ENCODE peak calls at places on chromosomes 5 and 9, in ten cellular contexts. One of them, this sample, is unnamed. For H3K4me1, the result is how much of the 10 kb centered on the place peaks cover.

GRCh38 chr9:2271426-2271825 is 256.3 kb downstream of the SMARCA2 start:
- DNase-seq in psoas muscle: no peak
- DNase-seq in SJSA1: no peak
- DNase-seq in ovary: peak
- DNase-seq in A549: no peak
- DNase-seq in CD8-positive, alpha-beta T cell: no peak
- DNase-seq in H1: peak
- DNase-seq in OCI-LY7: peak
- DNase-seq in gastrocnemius medialis: no peak
- DNase-seq in effector memory CD4-positive, alpha-beta T cell: no peak
- DNase-seq in this sample: no peak

GRCh38 chr5:132090107-132090506 is 16.5 kb downstream of the CSF2 start:
- DNase-seq in psoas muscle: no peak
- DNase-seq in SJSA1: peak
- DNase-seq in ovary: no peak
- DNase-seq in A549: no peak
- DNase-seq in CD8-positive, alpha-beta T cell: no peak
- DNase-seq in H1: no peak
- DNase-seq in OCI-LY7: no peak
- DNase-seq in gastrocnemius medialis: no peak
- DNase-seq in effector memory CD4-positive, alpha-beta T cell: no peak
- DNase-seq in this sample: no peak

GRCh38 chr5:97666767-97667166 is 483.7 kb upstream of the RIOK2 start:
- DNase-seq in psoas muscle: no peak
- DNase-seq in SJSA1: no peak
- DNase-seq in ovary: no peak
- DNase-seq in A549: no peak
- DNase-seq in CD8-positive, alpha-beta T cell: no peak
- DNase-seq in H1: no peak
- DNase-seq in OCI-LY7: no peak
- DNase-seq in gastrocnemius medialis: no peak
- DNase-seq in effector memory CD4-positive, alpha-beta T cell: no peak
- DNase-seq in this sample: no peak

GRCh38 chr9:115604831-115605483 is 487.0 kb upstream of the TNC start:
- DNase-seq in psoas muscle: no peak
- DNase-seq in SJSA1: peak
- DNase-seq in ovary: no peak
- DNase-seq in A549: no peak
- DNase-seq in CD8-positive, alpha-beta T cell: no peak
- DNase-seq in H1: no peak
- DNase-seq in OCI-LY7: no peak
- DNase-seq in gastrocnemius medialis: no peak
- DNase-seq in effector memory CD4-positive, alpha-beta T cell: no peak
- DNase-seq in this sample: no peak

GRCh38 chr9:136488247-136489214 is 5.7 kb upstream of the SEC16A start:
- DNase-seq in psoas muscle: peak
- DNase-seq in SJSA1: peak
- DNase-seq in ovary: peak
- DNase-seq in A549: peak
- DNase-seq in CD8-positive, alpha-beta T cell: peak
- DNase-seq in H1: peak
- DNase-seq in OCI-LY7: peak
- DNase-seq in gastrocnemius medialis: peak
- DNase-seq in effector memory CD4-positive, alpha-beta T cell: peak
- DNase-seq in this sample: peak

GRCh38 chr5:17182494-17182893 is 34.9 kb upstream of the BASP1 start:
- DNase-seq in psoas muscle: no peak
- DNase-seq in SJSA1: peak
- DNase-seq in ovary: no peak
- DNase-seq in A549: no peak
- DNase-seq in CD8-positive, alpha-beta T cell: no peak
- DNase-seq in H1: no peak
- DNase-seq in OCI-LY7: no peak
- DNase-seq in gastrocnemius medialis: no peak
- DNase-seq in effector memory CD4-positive, alpha-beta T cell: no peak
- DNase-seq in this sample: no peak

GRCh38 chr5:5454405-5454804 is 31.9 kb downstream of the ICE1 start:
- DNase-seq in psoas muscle: no peak
- DNase-seq in SJSA1: no peak
- DNase-seq in ovary: no peak
- DNase-seq in A549: no peak
- DNase-seq in CD8-positive, alpha-beta T cell: no peak
- DNase-seq in H1: no peak
- DNase-seq in OCI-LY7: no peak
- DNase-seq in gastrocnemius medialis: no peak
- DNase-seq in effector memory CD4-positive, alpha-beta T cell: no peak
- DNase-seq in this sample: no peak

GRCh38 chr9:114483499-114483898 is 21.8 kb downstream of the WHRN start:
- DNase-seq in psoas muscle: no peak
- DNase-seq in SJSA1: no peak
- DNase-seq in ovary: no peak
- DNase-seq in A549: no peak
- DNase-seq in CD8-positive, alpha-beta T cell: no peak
- DNase-seq in H1: no peak
- DNase-seq in OCI-LY7: no peak
- DNase-seq in gastrocnemius medialis: no peak
- DNase-seq in effector memory CD4-positive, alpha-beta T cell: no peak
- DNase-seq in this sample: no peak

GRCh38 chr9:77952641-77953341 is 78.8 kb downstream of the GNAQ start:
- DNase-seq in psoas muscle: no peak
- DNase-seq in SJSA1: no peak
- DNase-seq in ovary: no peak
- DNase-seq in A549: no peak
- DNase-seq in CD8-positive, alpha-beta T cell: no peak
- DNase-seq in H1: no peak
- DNase-seq in OCI-LY7: no peak
- DNase-seq in gastrocnemius medialis: no peak
- DNase-seq in effector memory CD4-positive, alpha-beta T cell: no peak
- DNase-seq in this sample: no peak

GRCh38 chr9:77954619-77955018 is 77.0 kb downstream of the GNAQ start:
- DNase-seq in psoas muscle: no peak
- DNase-seq in SJSA1: no peak
- DNase-seq in ovary: no peak
- DNase-seq in A549: no peak
- DNase-seq in CD8-positive, alpha-beta T cell: no peak
- DNase-seq in H1: no peak
- DNase-seq in OCI-LY7: no peak
- DNase-seq in gastrocnemius medialis: no peak
- DNase-seq in effector memory CD4-positive, alpha-beta T cell: no peak
- DNase-seq in this sample: no peak

GRCh38 chr9:77953590-77953989 is 78.0 kb downstream of the GNAQ start:
- DNase-seq in psoas muscle: no peak
- DNase-seq in SJSA1: no peak
- DNase-seq in ovary: no peak
- DNase-seq in A549: no peak
- DNase-seq in CD8-positive, alpha-beta T cell: no peak
- DNase-seq in H1: no peak
- DNase-seq in OCI-LY7: no peak
- DNase-seq in gastrocnemius medialis: no peak
- DNase-seq in effector memory CD4-positive, alpha-beta T cell: no peak
- DNase-seq in this sample: no peak

GRCh38 chr9:77956555-77956954 is 75.1 kb downstream of the GNAQ start:
- DNase-seq in psoas muscle: no peak
- DNase-seq in SJSA1: no peak
- DNase-seq in ovary: no peak
- DNase-seq in A549: no peak
- DNase-seq in CD8-positive, alpha-beta T cell: no peak
- DNase-seq in H1: no peak
- DNase-seq in OCI-LY7: no peak
- DNase-seq in gastrocnemius medialis: no peak
- DNase-seq in effector memory CD4-positive, alpha-beta T cell: no peak
- DNase-seq in this sample: no peak

DNA sequence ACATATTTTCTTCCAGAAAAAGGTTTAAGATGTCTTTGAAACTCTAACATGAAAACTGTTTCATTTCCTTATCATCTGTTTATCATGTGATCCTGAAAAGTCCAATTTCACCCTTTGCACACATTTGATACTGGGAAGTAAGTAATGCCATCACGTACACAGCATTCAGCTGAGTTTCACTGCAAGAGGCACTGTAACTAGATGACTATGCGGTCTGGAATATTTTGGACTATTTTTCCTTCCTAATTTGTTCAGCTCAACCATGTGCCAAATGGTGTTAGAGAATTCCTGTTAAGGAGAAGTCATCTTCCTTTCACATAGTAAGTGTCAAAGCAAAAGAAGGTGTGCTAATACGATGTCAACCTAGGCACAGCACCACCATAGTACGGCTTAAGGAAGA is 77.6 kb downstream of the GNAQ start:
- DNase-seq in psoas muscle: no peak
- DNase-seq in SJSA1: no peak
- DNase-seq in ovary: no peak
- DNase-seq in A549: no peak
- DNase-seq in CD8-positive, alpha-beta T cell: no peak
- DNase-seq in H1: no peak
- DNase-seq in OCI-LY7: no peak
- DNase-seq in gastrocnemius medialis: no peak
- DNase-seq in effector memory CD4-positive, alpha-beta T cell: no peak
- DNase-seq in this sample: no peak
- H3K4me1 ChIP-seq in psoas muscle: under half
- H3K4me1 ChIP-seq in SJSA1: under half
- H3K4me1 ChIP-seq in ovary: under half
- H3K4me1 ChIP-seq in A549: under half
- H3K4me1 ChIP-seq in CD8-positive, alpha-beta T cell: under half
- H3K4me1 ChIP-seq in H1: under half
- H3K4me1 ChIP-seq in OCI-LY7: under half
- H3K4me1 ChIP-seq in gastrocnemius medialis: under half
- H3K4me1 ChIP-seq in effector memory CD4-positive, alpha-beta T cell: under half
- H3K4me1 ChIP-seq in this sample: under half

GRCh38 chr9:38362912-38363588 is 29.5 kb upstream of the ALDH1B1 start:
- DNase-seq in psoas muscle: no peak
- DNase-seq in SJSA1: peak
- DNase-seq in ovary: peak
- DNase-seq in A549: peak
- DNase-seq in CD8-positive, alpha-beta T cell: no peak
- DNase-seq in H1: no peak
- DNase-seq in OCI-LY7: peak
- DNase-seq in gastrocnemius medialis: no peak
- DNase-seq in effector memory CD4-positive, alpha-beta T cell: no peak
- DNase-seq in this sample: peak
- H3K4me3 ChIP-seq in psoas muscle: no peak
- H3K4me3 ChIP-seq in SJSA1: no peak
- H3K4me3 ChIP-seq in ovary: no peak
- H3K4me3 ChIP-seq in A549: no peak
- H3K4me3 ChIP-seq in CD8-positive, alpha-beta T cell: no peak
- H3K4me3 ChIP-seq in H1: no peak
- H3K4me3 ChIP-seq in OCI-LY7: no peak
- H3K4me3 ChIP-seq in gastrocnemius medialis: no peak
- H3K4me3 ChIP-seq in effector memory CD4-positive, alpha-beta T cell: no peak
- H3K4me3 ChIP-seq in this sample: no peak

GRCh38 chr5:71943874-71944273 is 163.4 kb upstream of the MAP1B start:
- DNase-seq in psoas muscle: no peak
- DNase-seq in SJSA1: no peak
- DNase-seq in ovary: no peak
- DNase-seq in A549: no peak
- DNase-seq in CD8-positive, alpha-beta T cell: no peak
- DNase-seq in H1: no peak
- DNase-seq in OCI-LY7: no peak
- DNase-seq in gastrocnemius medialis: no peak
- DNase-seq in effector memory CD4-positive, alpha-beta T cell: no peak
- DNase-seq in this sample: no peak

GRCh38 chr5:71948206-71948605 is 159.1 kb upstream of the MAP1B start:
- DNase-seq in psoas muscle: no peak
- DNase-seq in SJSA1: no peak
- DNase-seq in ovary: no peak
- DNase-seq in A549: no peak
- DNase-seq in CD8-positive, alpha-beta T cell: no peak
- DNase-seq in H1: no peak
- DNase-seq in OCI-LY7: no peak
- DNase-seq in gastrocnemius medialis: no peak
- DNase-seq in effector memory CD4-positive, alpha-beta T cell: no peak
- DNase-seq in this sample: no peak

GRCh38 chr5:71946631-71947030 is 160.6 kb upstream of the MAP1B start:
- DNase-seq in psoas muscle: no peak
- DNase-seq in SJSA1: no peak
- DNase-seq in ovary: no peak
- DNase-seq in A549: no peak
- DNase-seq in CD8-positive, alpha-beta T cell: no peak
- DNase-seq in H1: no peak
- DNase-seq in OCI-LY7: no peak
- DNase-seq in gastrocnemius medialis: no peak
- DNase-seq in effector memory CD4-positive, alpha-beta T cell: no peak
- DNase-seq in this sample: no peak
- H3K4me1 ChIP-seq in psoas muscle: under half
- H3K4me1 ChIP-seq in SJSA1: under half
- H3K4me1 ChIP-seq in ovary: under half
- H3K4me1 ChIP-seq in A549: under half
- H3K4me1 ChIP-seq in CD8-positive, alpha-beta T cell: under half
- H3K4me1 ChIP-seq in H1: under half
- H3K4me1 ChIP-seq in OCI-LY7: under half
- H3K4me1 ChIP-seq in gastrocnemius medialis: under half
- H3K4me1 ChIP-seq in effector memory CD4-positive, alpha-beta T cell: under half
- H3K4me1 ChIP-seq in this sample: under half

GRCh38 chr5:3997670-3998069 is 402.0 kb downstream of the IRX1 start:
- DNase-seq in psoas muscle: no peak
- DNase-seq in SJSA1: no peak
- DNase-seq in ovary: no peak
- DNase-seq in A549: no peak
- DNase-seq in CD8-positive, alpha-beta T cell: no peak
- DNase-seq in H1: no peak
- DNase-seq in OCI-LY7: no peak
- DNase-seq in gastrocnemius medialis: no peak
- DNase-seq in effector memory CD4-positive, alpha-beta T cell: no peak
- DNase-seq in this sample: no peak

GRCh38 chr5:3995954-3996619 is 400.5 kb downstream of the IRX1 start:
- DNase-seq in psoas muscle: no peak
- DNase-seq in SJSA1: no peak
- DNase-seq in ovary: no peak
- DNase-seq in A549: no peak
- DNase-seq in CD8-positive, alpha-beta T cell: no peak
- DNase-seq in H1: no peak
- DNase-seq in OCI-LY7: no peak
- DNase-seq in gastrocnemius medialis: no peak
- DNase-seq in effector memory CD4-positive, alpha-beta T cell: no peak
- DNase-seq in this sample: no peak

GRCh38 chr5:3993856-3994473 is 398.3 kb downstream of the IRX1 start:
- DNase-seq in psoas muscle: no peak
- DNase-seq in SJSA1: no peak
- DNase-seq in ovary: no peak
- DNase-seq in A549: no peak
- DNase-seq in CD8-positive, alpha-beta T cell: no peak
- DNase-seq in H1: no peak
- DNase-seq in OCI-LY7: no peak
- DNase-seq in gastrocnemius medialis: no peak
- DNase-seq in effector memory CD4-positive, alpha-beta T cell: no peak
- DNase-seq in this sample: no peak

GRCh38 chr5:3996871-3997410 is 401.3 kb downstream of the IRX1 start:
- DNase-seq in psoas muscle: no peak
- DNase-seq in SJSA1: no peak
- DNase-seq in ovary: no peak
- DNase-seq in A549: no peak
- DNase-seq in CD8-positive, alpha-beta T cell: no peak
- DNase-seq in H1: no peak
- DNase-seq in OCI-LY7: no peak
- DNase-seq in gastrocnemius medialis: no peak
- DNase-seq in effector memory CD4-positive, alpha-beta T cell: no peak
- DNase-seq in this sample: no peak

DNA sequence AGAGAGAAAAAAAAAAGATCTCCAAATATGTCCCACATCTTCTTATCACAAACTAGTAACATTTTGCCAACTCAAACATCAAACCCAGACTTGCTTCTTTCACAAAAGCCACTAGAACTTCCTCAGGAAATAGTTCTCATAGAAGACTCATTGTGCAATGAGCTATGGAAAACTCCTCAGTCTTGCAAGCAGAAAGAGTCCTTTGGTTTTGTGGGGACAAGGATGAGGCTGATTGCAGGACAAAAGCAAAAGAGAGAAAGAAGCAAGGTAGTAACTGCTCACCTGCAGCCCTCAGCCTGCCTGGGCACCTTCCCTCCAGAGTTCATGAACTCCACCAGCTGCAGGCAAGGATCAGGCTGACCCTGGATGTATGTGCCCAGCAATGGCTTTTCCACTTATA is 399.0 kb downstream of the IRX1 start:
- DNase-seq in psoas muscle: no peak
- DNase-seq in SJSA1: no peak
- DNase-seq in ovary: no peak
- DNase-seq in A549: no peak
- DNase-seq in CD8-positive, alpha-beta T cell: no peak
- DNase-seq in H1: no peak
- DNase-seq in OCI-LY7: no peak
- DNase-seq in gastrocnemius medialis: no peak
- DNase-seq in effector memory CD4-positive, alpha-beta T cell: no peak
- DNase-seq in this sample: no peak
- H3K4me3 ChIP-seq in psoas muscle: no peak
- H3K4me3 ChIP-seq in SJSA1: no peak
- H3K4me3 ChIP-seq in ovary: no peak
- H3K4me3 ChIP-seq in A549: no peak
- H3K4me3 ChIP-seq in CD8-positive, alpha-beta T cell: no peak
- H3K4me3 ChIP-seq in H1: no peak
- H3K4me3 ChIP-seq in OCI-LY7: no peak
- H3K4me3 ChIP-seq in gastrocnemius medialis: no peak
- H3K4me3 ChIP-seq in effector memory CD4-positive, alpha-beta T cell: no peak
- H3K4me3 ChIP-seq in this sample: no peak